ENCODE peak calls at places on chromosomes 11 and 22, in six cellular contexts. One of them, this sample, is unnamed.

GRCh38 chr11:4102711-4103110 is 8.1 kb downstream of the RRM1 start:
- DNase-seq in choroid plexus epithelial cell: no peak
- DNase-seq in A549: no peak
- DNase-seq in CD4-positive, alpha-beta T cell: no peak
- DNase-seq in Calu3: no peak
- DNase-seq in AG04450: no peak
- DNase-seq in this sample: no peak

GRCh38 chr11:78343303-78343702 is 74.3 kb downstream of the GAB2 start:
- DNase-seq in choroid plexus epithelial cell: no peak
- DNase-seq in A549: no peak
- DNase-seq in CD4-positive, alpha-beta T cell: no peak
- DNase-seq in Calu3: no peak
- DNase-seq in AG04450: no peak
- DNase-seq in this sample: no peak

GRCh38 chr11:80285076-80285790 is 844.4 kb upstream of the TENM4 start:
- DNase-seq in choroid plexus epithelial cell: peak; percentile 43
- DNase-seq in A549: no peak
- DNase-seq in CD4-positive, alpha-beta T cell: no peak
- DNase-seq in Calu3: no peak
- DNase-seq in AG04450: peak; percentile 11
- DNase-seq in this sample: no peak

GRCh38 chr11:75174781-75175370 is 24.0 kb downstream of the SLCO2B1 start:
- DNase-seq in choroid plexus epithelial cell: peak; percentile 53
- DNase-seq in A549: no peak
- DNase-seq in CD4-positive, alpha-beta T cell: no peak
- DNase-seq in Calu3: no peak
- DNase-seq in AG04450: no peak
- DNase-seq in this sample: no peak

GRCh38 chr22:44363980-44364749 is 51.4 kb upstream of the SHISAL1 start:
- DNase-seq in choroid plexus epithelial cell: no peak
- DNase-seq in A549: no peak
- DNase-seq in CD4-positive, alpha-beta T cell: no peak
- DNase-seq in Calu3: no peak
- DNase-seq in AG04450: no peak
- DNase-seq in this sample: no peak

GRCh38 chr11:70100283-70100610 is 22.1 kb downstream of the ANO1 start:
- DNase-seq in choroid plexus epithelial cell: no peak
- DNase-seq in A549: no peak
- DNase-seq in CD4-positive, alpha-beta T cell: no peak
- DNase-seq in Calu3: no peak
- DNase-seq in AG04450: no peak
- DNase-seq in this sample: no peak

GRCh38 chr11:1983601-1983961 is 14.1 kb downstream of the H19 start:
- DNase-seq in choroid plexus epithelial cell: no peak
- DNase-seq in A549: peak; percentile 0
- DNase-seq in CD4-positive, alpha-beta T cell: no peak
- DNase-seq in Calu3: no peak
- DNase-seq in AG04450: no peak
- DNase-seq in this sample: no peak

GRCh38 chr11:33339247-33339646 is 82.1 kb downstream of the HIPK3 start:
- DNase-seq in choroid plexus epithelial cell: no peak
- DNase-seq in A549: no peak
- DNase-seq in CD4-positive, alpha-beta T cell: no peak
- DNase-seq in Calu3: no peak
- DNase-seq in AG04450: no peak
- DNase-seq in this sample: no peak

GRCh38 chr11:62854013-62854824 is 14.8 kb upstream of the WDR74 start:
- DNase-seq in choroid plexus epithelial cell: no peak
- DNase-seq in A549: no peak
- DNase-seq in CD4-positive, alpha-beta T cell: no peak
- DNase-seq in Calu3: no peak
- DNase-seq in AG04450: no peak
- DNase-seq in this sample: no peak

GRCh38 chr22:28171135-28171534 is 252.1 kb upstream of the PITPNB start:
- DNase-seq in choroid plexus epithelial cell: peak; percentile 14
- DNase-seq in A549: no peak
- DNase-seq in CD4-positive, alpha-beta T cell: no peak
- DNase-seq in Calu3: no peak
- DNase-seq in AG04450: no peak
- DNase-seq in this sample: no peak

GRCh38 chr11:106415510-106415909 is 338.0 kb downstream of the AASDHPPT start:
- DNase-seq in choroid plexus epithelial cell: no peak
- DNase-seq in A549: no peak
- DNase-seq in CD4-positive, alpha-beta T cell: no peak
- DNase-seq in Calu3: no peak
- DNase-seq in AG04450: no peak
- DNase-seq in this sample: no peak

GRCh38 chr11:107221743-107222142 is 203.5 kb upstream of the GUCY1A2 start:
- DNase-seq in choroid plexus epithelial cell: no peak
- DNase-seq in A549: no peak
- DNase-seq in CD4-positive, alpha-beta T cell: no peak
- DNase-seq in Calu3: no peak
- DNase-seq in AG04450: no peak
- DNase-seq in this sample: no peak

GRCh38 chr11:46322759-46323158 is 24.5 kb upstream of the DGKZ start:
- DNase-seq in choroid plexus epithelial cell: peak; percentile 41
- DNase-seq in A549: peak; percentile 51
- DNase-seq in CD4-positive, alpha-beta T cell: no peak
- DNase-seq in Calu3: no peak
- DNase-seq in AG04450: no peak
- DNase-seq in this sample: no peak

GRCh38 chr11:27040302-27041115 is at the start of gene BBOX1:
- DNase-seq in choroid plexus epithelial cell: no peak
- DNase-seq in A549: no peak
- DNase-seq in CD4-positive, alpha-beta T cell: no peak
- DNase-seq in Calu3: peak; percentile 41
- DNase-seq in AG04450: no peak
- DNase-seq in this sample: no peak

GRCh38 chr11:70445605-70446004 is 47.3 kb downstream of the CTTN start:
- DNase-seq in choroid plexus epithelial cell: no peak
- DNase-seq in A549: no peak
- DNase-seq in CD4-positive, alpha-beta T cell: no peak
- DNase-seq in Calu3: no peak
- DNase-seq in AG04450: no peak
- DNase-seq in this sample: no peak

GRCh38 chr11:72716291-72716690 is 35.9 kb downstream of the ARAP1 start:
- DNase-seq in choroid plexus epithelial cell: peak; percentile 39
- DNase-seq in A549: no peak
- DNase-seq in CD4-positive, alpha-beta T cell: no peak
- DNase-seq in Calu3: no peak
- DNase-seq in AG04450: no peak
- DNase-seq in this sample: no peak

GRCh38 chr22:44444341-44445306 is 53.4 kb downstream of the RTL6 start:
- DNase-seq in choroid plexus epithelial cell: peak; percentile 5
- DNase-seq in A549: no peak
- DNase-seq in CD4-positive, alpha-beta T cell: no peak
- DNase-seq in Calu3: no peak
- DNase-seq in AG04450: no peak
- DNase-seq in this sample: no peak

GRCh38 chr11:89381094-89381493 is 110.1 kb downstream of the NOX4 start:
- DNase-seq in choroid plexus epithelial cell: peak; percentile 98
- DNase-seq in A549: peak; percentile 7
- DNase-seq in CD4-positive, alpha-beta T cell: no peak
- DNase-seq in Calu3: no peak
- DNase-seq in AG04450: peak; percentile 78
- DNase-seq in this sample: no peak

GRCh38 chr11:125081098-125081798 is 18.1 kb downstream of the SLC37A2 start:
- DNase-seq in choroid plexus epithelial cell: no peak
- DNase-seq in A549: no peak
- DNase-seq in CD4-positive, alpha-beta T cell: no peak
- DNase-seq in Calu3: no peak
- DNase-seq in AG04450: no peak
- DNase-seq in this sample: no peak

GRCh38 chr11:61739966-61740365 is 12.5 kb upstream of the MYRF start:
- DNase-seq in choroid plexus epithelial cell: no peak
- DNase-seq in A549: no peak
- DNase-seq in CD4-positive, alpha-beta T cell: no peak
- DNase-seq in Calu3: no peak
- DNase-seq in AG04450: no peak
- DNase-seq in this sample: no peak

GRCh38 chr22:41403532-41404318 is 22.0 kb downstream of the TEF start:
- DNase-seq in choroid plexus epithelial cell: peak; percentile 90
- DNase-seq in A549: peak; percentile 86
- DNase-seq in CD4-positive, alpha-beta T cell: peak; percentile 71
- DNase-seq in Calu3: peak; percentile 95
- DNase-seq in AG04450: peak; percentile 63
- DNase-seq in this sample: peak; percentile 68

GRCh38 chr11:45213316-45213665 is 66.9 kb downstream of the PRDM11 start:
- DNase-seq in choroid plexus epithelial cell: no peak
- DNase-seq in A549: no peak
- DNase-seq in CD4-positive, alpha-beta T cell: no peak
- DNase-seq in Calu3: no peak
- DNase-seq in AG04450: no peak
- DNase-seq in this sample: no peak

GRCh38 chr11:68828155-68828931 is 13.4 kb downstream of the CPT1A start:
- DNase-seq in choroid plexus epithelial cell: no peak
- DNase-seq in A549: no peak
- DNase-seq in CD4-positive, alpha-beta T cell: no peak
- DNase-seq in Calu3: no peak
- DNase-seq in AG04450: no peak
- DNase-seq in this sample: no peak

DNA sequence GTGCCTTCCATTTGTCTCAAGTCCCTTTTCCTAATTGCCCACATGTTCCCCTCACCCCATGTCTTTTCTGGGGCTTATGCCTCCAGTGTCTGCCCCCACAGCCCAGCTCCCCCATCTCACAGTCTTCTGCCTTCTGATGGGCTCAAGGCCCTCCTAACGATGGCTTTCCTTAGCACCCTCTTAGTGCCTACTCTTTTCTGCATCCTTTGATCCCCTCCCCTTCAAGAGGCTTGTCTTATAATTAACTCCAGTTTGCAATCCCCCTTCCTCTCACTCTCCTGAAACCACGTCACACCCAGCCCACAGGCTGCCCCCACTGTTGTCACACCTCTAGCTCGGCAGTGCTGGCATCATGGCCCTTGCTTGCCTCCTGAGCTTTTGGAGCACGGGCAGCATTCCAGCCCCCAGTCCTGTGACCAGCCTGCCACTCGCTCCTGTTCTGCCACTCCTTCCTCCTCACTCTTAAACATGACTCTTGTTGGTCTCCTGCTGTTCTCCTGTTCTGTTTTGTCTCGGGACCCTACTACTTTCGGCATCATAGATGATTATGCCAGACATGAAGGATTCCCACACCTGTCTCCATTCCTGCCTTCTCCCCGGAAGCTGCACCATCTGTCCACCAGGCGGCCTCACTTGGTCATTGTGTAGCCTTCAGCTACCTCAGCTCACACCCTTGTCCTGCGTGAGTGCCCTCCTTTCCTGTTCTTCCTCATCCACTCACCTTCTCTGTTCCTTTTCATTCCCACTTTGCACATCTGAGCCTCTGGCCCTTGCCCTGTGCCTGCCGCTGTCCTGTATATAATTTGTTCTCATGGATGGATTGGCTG is 26.1 kb downstream of the UBE2L3 start:
- DNase-seq in choroid plexus epithelial cell: no peak
- DNase-seq in A549: peak; percentile 31
- DNase-seq in CD4-positive, alpha-beta T cell: no peak
- DNase-seq in Calu3: peak; percentile 15
- DNase-seq in AG04450: no peak
- DNase-seq in this sample: no peak
- TF ChIP-seq CTCF in choroid plexus epithelial cell: peak; percentile 55
- TF ChIP-seq CTCF in A549: peak; percentile 21
- TF ChIP-seq CTCF in CD4-positive, alpha-beta T cell: no peak
- TF ChIP-seq CTCF in Calu3: peak; percentile 71
- TF ChIP-seq CTCF in AG04450: peak; percentile 25
- TF ChIP-seq CTCF in this sample: peak; percentile 54

GRCh38 chr11:16169541-16169940 is 186.8 kb downstream of the SOX6 start:
- DNase-seq in choroid plexus epithelial cell: peak; percentile 13
- DNase-seq in A549: no peak
- DNase-seq in CD4-positive, alpha-beta T cell: no peak
- DNase-seq in Calu3: no peak
- DNase-seq in AG04450: no peak
- DNase-seq in this sample: no peak
- TF ChIP-seq CTCF in choroid plexus epithelial cell: no peak
- TF ChIP-seq CTCF in A549: no peak
- TF ChIP-seq CTCF in CD4-positive, alpha-beta T cell: no peak
- TF ChIP-seq CTCF in Calu3: no peak
- TF ChIP-seq CTCF in AG04450: peak; percentile 27
- TF ChIP-seq CTCF in this sample: peak; percentile 10

DNA sequence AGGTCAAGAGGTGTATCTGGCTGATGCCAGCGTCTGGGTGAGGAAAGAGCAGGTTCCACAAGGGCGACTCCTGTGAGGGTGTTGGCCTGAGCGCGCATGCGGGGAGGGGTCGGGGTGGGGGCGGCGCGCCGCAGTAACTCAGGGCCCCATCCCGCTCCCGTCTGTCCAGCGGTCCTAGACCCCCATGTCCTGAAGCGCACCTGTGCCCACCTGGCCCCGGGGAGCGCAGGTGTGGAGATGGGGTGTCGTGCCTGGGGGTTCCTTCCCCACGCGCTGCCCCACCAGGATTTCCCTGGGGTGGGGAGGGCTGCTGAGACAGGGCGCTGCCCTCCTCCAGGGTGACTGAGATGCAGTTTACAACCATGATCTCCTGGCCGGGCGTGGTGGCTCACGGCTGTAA is 20.9 kb downstream of the RNH1 start:
- DNase-seq in choroid plexus epithelial cell: no peak
- DNase-seq in A549: no peak
- DNase-seq in CD4-positive, alpha-beta T cell: no peak
- DNase-seq in Calu3: no peak
- DNase-seq in AG04450: no peak
- DNase-seq in this sample: no peak
- TF ChIP-seq CTCF in choroid plexus epithelial cell: no peak
- TF ChIP-seq CTCF in A549: no peak
- TF ChIP-seq CTCF in CD4-positive, alpha-beta T cell: no peak
- TF ChIP-seq CTCF in Calu3: no peak
- TF ChIP-seq CTCF in AG04450: no peak
- TF ChIP-seq CTCF in this sample: no peak

GRCh38 chr11:113904379-113905101 is at the start of gene HTR3B:
- DNase-seq in choroid plexus epithelial cell: no peak
- DNase-seq in A549: no peak
- DNase-seq in CD4-positive, alpha-beta T cell: no peak
- DNase-seq in Calu3: no peak
- DNase-seq in AG04450: no peak
- DNase-seq in this sample: no peak

GRCh38 chr11:113907155-113907554 is 2.6 kb downstream of the HTR3B start:
- DNase-seq in choroid plexus epithelial cell: no peak
- DNase-seq in A549: no peak
- DNase-seq in CD4-positive, alpha-beta T cell: no peak
- DNase-seq in Calu3: no peak
- DNase-seq in AG04450: no peak
- DNase-seq in this sample: no peak

GRCh38 chr11:113906515-113906914 is 1.9 kb downstream of the HTR3B start:
- DNase-seq in choroid plexus epithelial cell: no peak
- DNase-seq in A549: no peak
- DNase-seq in CD4-positive, alpha-beta T cell: no peak
- DNase-seq in Calu3: no peak
- DNase-seq in AG04450: no peak
- DNase-seq in this sample: no peak

GRCh38 chr11:113907681-113908080 is 3.1 kb downstream of the HTR3B start:
- DNase-seq in choroid plexus epithelial cell: no peak
- DNase-seq in A549: no peak
- DNase-seq in CD4-positive, alpha-beta T cell: no peak
- DNase-seq in Calu3: no peak
- DNase-seq in AG04450: no peak
- DNase-seq in this sample: no peak

DNA sequence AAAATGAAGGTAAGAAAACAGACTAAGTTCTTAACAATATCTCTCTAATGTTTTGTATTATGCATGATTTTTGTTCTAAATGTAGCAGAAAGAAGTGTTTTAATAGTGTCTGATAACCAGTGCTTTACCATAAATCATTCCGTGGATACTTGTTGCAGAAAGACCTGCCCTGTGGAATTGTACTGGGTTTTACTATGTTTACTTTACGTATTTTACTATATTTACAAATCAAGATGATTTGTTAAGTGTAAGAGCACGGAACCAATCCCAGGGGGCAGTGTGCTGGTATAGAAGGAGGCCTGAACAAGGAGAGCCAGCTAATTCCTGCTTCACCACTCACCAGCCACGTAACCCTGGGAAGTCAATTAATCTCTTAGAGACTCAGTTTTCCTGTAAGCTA is 1.4 kb downstream of the HTR3B start:
- DNase-seq in choroid plexus epithelial cell: peak; percentile 29
- DNase-seq in A549: peak; percentile 54
- DNase-seq in CD4-positive, alpha-beta T cell: no peak
- DNase-seq in Calu3: no peak
- DNase-seq in AG04450: peak; percentile 8
- DNase-seq in this sample: no peak
- TF ChIP-seq CTCF in choroid plexus epithelial cell: peak; percentile 32
- TF ChIP-seq CTCF in A549: peak; percentile 14
- TF ChIP-seq CTCF in CD4-positive, alpha-beta T cell: no peak
- TF ChIP-seq CTCF in Calu3: no peak
- TF ChIP-seq CTCF in AG04450: peak; percentile 36
- TF ChIP-seq CTCF in this sample: peak; percentile 69

This sample was measured in progenitor cell of endocrine pancreas.